ENCODE peak calls at places on chromosomes 5 and 9, in four cellular contexts. I is GM23248, T is H1, J is neural progenitor cell. B is an unnamed sample.
A peak's percentile ranks its signal among the peaks of the same experiment; 100 is the strongest.

GRCh38 chr9:19446361-19446861 is 37.6 kb downstream of the ACER2 start:
- DNase-seq in I (no peak), T (peak; percentile 67), J (peak; percentile 51), B (no peak)

GRCh38 chr9:94901019-94901363 is 174.5 kb downstream of the AOPEP start:
- DNase-seq in I (no peak), T (no peak), J (no peak), B (no peak)

GRCh38 chr5:133806847-133807246 is 161.6 kb downstream of the C5orf15 start:
- DNase-seq in I (no peak), T (no peak), J (no peak), B (no peak)

GRCh38 chr5:112342364-112342763 is 76.7 kb downstream of the EPB41L4A start:
- DNase-seq in I (no peak), T (no peak), J (peak; percentile 41), B (no peak)

GRCh38 chr5:150645070-150645700 is 4.7 kb downstream of the SYNPO start:
- DNase-seq in I (peak; percentile 92), T (no peak), J (peak; percentile 86), B (peak; percentile 42)

GRCh38 chr9:134644715-134645606 is 3.4 kb downstream of the COL5A1 start:
- DNase-seq in I (peak; percentile 98), T (no peak), J (peak; percentile 48), B (no peak)

GRCh38 chr9:87898151-87898550 is 15.5 kb downstream of the SPATA31E1 start:
- DNase-seq in I (peak; percentile 50), T (no peak), J (no peak), B (no peak)

GRCh38 chr9:113620016-113620376 is 156.5 kb downstream of the RGS3 start:
- DNase-seq in I (no peak), T (peak; percentile 46), J (no peak), B (no peak)

GRCh38 chr5:179393078-179393477 is 47.8 kb upstream of the ADAMTS2 start:
- DNase-seq in I (peak; percentile 73), T (no peak), J (no peak), B (no peak)

GRCh38 chr5:11528720-11529119 is 375.5 kb downstream of the CTNND2 start:
- DNase-seq in I (no peak), T (no peak), J (no peak), B (no peak)

GRCh38 chr9:126327016-126327749 is 554 bp downstream of the MVB12B start:
- DNase-seq in I (peak; percentile 23), T (peak; percentile 68), J (peak; percentile 34), B (no peak)

GRCh38 chr5:62340392-62340791 is 34.4 kb downstream of the KIF2A start:
- DNase-seq in I (peak; percentile 34), T (no peak), J (peak; percentile 10), B (no peak)

GRCh38 chr5:10934789-10935355 is 173.8 kb upstream of the DAP start:
- DNase-seq in I (no peak), T (no peak), J (no peak), B (no peak)

GRCh38 chr5:50709471-50709870 is 43.0 kb downstream of the PARP8 start:
- DNase-seq in I (peak; percentile 51), T (no peak), J (no peak), B (no peak)

GRCh38 chr9:76738402-76738801 is 25.8 kb upstream of the PCA3 start:
- DNase-seq in I (no peak), T (no peak), J (no peak), B (no peak)

GRCh38 chr9:137387034-137387890 is 35.7 kb downstream of the EXD3 start:
- DNase-seq in I (no peak), T (no peak), J (peak; percentile 1), B (no peak)

GRCh38 chr5:97629281-97629680 is 446.2 kb upstream of the RIOK2 start:
- DNase-seq in I (peak; percentile 97), T (no peak), J (no peak), B (no peak)

GRCh38 chr5:51225671-51226419 is 157.4 kb upstream of the ISL1 start:
- DNase-seq in I (peak; percentile 6), T (no peak), J (peak; percentile 18), B (no peak)

GRCh38 chr5:57002959-57003485 is 51.1 kb upstream of the MIER3 start:
- DNase-seq in I (no peak), T (no peak), J (peak; percentile 10), B (peak; percentile 22)

GRCh38 chr5:2818936-2819335 is 67.5 kb upstream of the IRX2 start:
- DNase-seq in I (no peak), T (no peak), J (no peak), B (no peak)

GRCh38 chr5:38426493-38426892 is 130.0 kb downstream of the LIFR start:
- DNase-seq in I (peak; percentile 65), T (no peak), J (no peak), B (no peak)

GRCh38 chr9:115015018-115015635 is 84.7 kb upstream of the TNFSF8 start:
- DNase-seq in I (peak; percentile 85), T (peak; percentile 71), J (peak; percentile 67), B (peak; percentile 39)

GRCh38 chr5:132762246-132763000 is 14.6 kb downstream of the SEPTIN8 start:
- DNase-seq in I (no peak), T (no peak), J (no peak), B (no peak)

GRCh38 chr9:4828776-4829175 is 36.0 kb downstream of the RCL1 start:
- DNase-seq in I (peak; percentile 67), T (no peak), J (no peak), B (no peak)

GRCh38 chr5:132764051-132764450 is 13.0 kb downstream of the SEPTIN8 start:
- DNase-seq in I (no peak), T (no peak), J (no peak), B (no peak)

GRCh38 chr9:129640086-129640870 is 1.7 kb downstream of the ASB6 start:
- DNase-seq in I (peak; percentile 48), T (no peak), J (no peak), B (no peak)

GRCh38 chr5:169904059-169904458 is 76.2 kb downstream of the INSYN2B start:
- DNase-seq in I (peak; percentile 59), T (no peak), J (no peak), B (no peak)

GRCh38 chr9:6008169-6008979 is 7.0 kb downstream of the RANBP6 start:
- DNase-seq in I (peak; percentile 99), T (peak; percentile 85), J (peak; percentile 99), B (peak; percentile 81)

GRCh38 chr5:146165469-146165868 is 17.0 kb downstream of the LARS1 start:
- DNase-seq in I (peak; percentile 29), T (no peak), J (no peak), B (no peak)

GRCh38 chr5:5700549-5700948 is 278.1 kb downstream of the ICE1 start:
- DNase-seq in I (no peak), T (no peak), J (no peak), B (peak; percentile 76)

GRCh38 chr9:13816837-13817236 is 497.1 kb downstream of the NFIB start:
- DNase-seq in I (peak; percentile 11), T (no peak), J (no peak), B (no peak)

GRCh38 chr5:56112526-56113121 is 117.9 kb upstream of the IL6ST start:
- DNase-seq in I (peak; percentile 5), T (no peak), J (no peak), B (peak; percentile 98)

GRCh38 chr9:129242971-129243561 is 65.0 kb upstream of the IER5L start:
- DNase-seq in I (peak; percentile 82), T (no peak), J (no peak), B (no peak)

GRCh38 chr9:107631788-107632187 is 142.2 kb upstream of the KLF4 start:
- DNase-seq in I (no peak), T (no peak), J (no peak), B (no peak)
- H3K4me2 ChIP-seq in I (no peak overlapping the region), T (no peak overlapping the region), J (no peak overlapping the region), B (no peak overlapping the region)

DNA sequence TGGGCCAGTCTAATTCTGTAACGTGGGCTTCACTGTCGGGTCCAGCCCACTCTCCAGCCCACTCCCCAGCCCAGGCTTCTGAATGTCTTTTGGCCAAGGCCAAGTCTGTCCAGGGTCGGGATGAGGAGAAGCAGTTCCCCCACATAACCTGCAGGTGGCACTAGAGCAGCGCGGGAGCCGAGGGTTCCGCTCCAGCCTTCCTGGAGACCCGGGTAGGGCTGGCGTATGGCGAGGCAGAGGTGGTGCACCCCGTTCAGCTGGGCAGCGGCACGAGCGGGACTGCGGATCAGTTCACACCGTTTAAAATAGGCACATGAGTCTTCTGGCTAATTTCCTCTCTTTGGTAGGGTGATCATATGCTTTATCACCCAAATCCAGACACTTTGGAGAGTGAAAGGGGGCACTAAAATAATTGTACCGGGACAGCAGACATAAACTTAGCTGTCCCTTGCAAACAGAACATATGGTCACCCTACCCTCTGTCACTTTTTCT is 185.9 kb downstream of the MSX2 start:
- DNase-seq in I (peak; percentile 62), T (peak; percentile 92), J (peak; percentile 78), B (no peak)
- H3K4me3 ChIP-seq in I (peak overlapping the region; percentile 42), T (no peak overlapping the region), J (no peak overlapping the region), B (no peak overlapping the region)

DNA sequence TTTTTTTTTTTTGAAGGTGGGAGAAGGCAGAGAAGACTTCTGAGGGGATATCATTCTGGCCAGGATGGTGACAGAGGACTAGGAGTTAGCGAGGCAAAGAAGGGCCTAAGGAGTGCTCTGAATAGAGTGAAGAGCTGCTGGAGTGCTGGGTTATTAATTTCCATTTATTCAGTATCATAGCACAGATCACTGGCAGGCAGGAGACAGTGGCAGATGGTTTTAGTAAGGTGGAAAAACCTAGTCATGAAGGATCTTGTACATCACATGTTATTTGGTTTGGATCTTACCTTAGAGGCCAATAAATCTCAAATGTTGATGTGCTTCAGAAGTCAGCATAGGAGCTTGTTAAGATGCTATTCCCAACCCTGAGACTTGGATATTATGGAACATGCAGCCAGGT is 165.5 kb downstream of the TTLL11 start:
- DNase-seq in I (no peak), T (no peak), J (no peak), B (no peak)
- TF ChIP-seq EZH2 in I (no peak), T (no peak), J (no peak), B (no peak)

GRCh38 chr9:124266826-124267201 is 9.1 kb downstream of the NEK6 start:
- DNase-seq in I (no peak), T (no peak), J (no peak), B (no peak)
- H3K4me2 ChIP-seq in I (peak overlapping the region; percentile 55), T (no peak overlapping the region), J (no peak overlapping the region), B (no peak overlapping the region)

B was measured in PC-9.